ENCODE peak calls at places on chromosome 6, in four cellular contexts. One of them, this sample, is unnamed.

GRCh38 chr6:19866900-19867627 is 29.9 kb downstream of the ID4 start:
- DNase-seq in cardiac fibroblast: peak
- DNase-seq in EL: peak
- DNase-seq in astrocyte of the spinal cord: peak
- DNase-seq in this sample: no peak

GRCh38 chr6:149246691-149247384 is 70.7 kb upstream of the TAB2 start:
- DNase-seq in cardiac fibroblast: no peak
- DNase-seq in EL: no peak
- DNase-seq in astrocyte of the spinal cord: no peak
- DNase-seq in this sample: no peak

GRCh38 chr6:108546079-108547049 is 14.4 kb upstream of the FOXO3 start:
- DNase-seq in cardiac fibroblast: no peak
- DNase-seq in EL: no peak
- DNase-seq in astrocyte of the spinal cord: no peak
- DNase-seq in this sample: no peak

GRCh38 chr6:53986165-53986720 is 125.0 kb upstream of the MLIP start:
- DNase-seq in cardiac fibroblast: peak
- DNase-seq in EL: peak
- DNase-seq in astrocyte of the spinal cord: peak
- DNase-seq in this sample: no peak

GRCh38 chr6:14635195-14635594 is 517.6 kb downstream of the CD83 start:
- DNase-seq in cardiac fibroblast: no peak
- DNase-seq in EL: no peak
- DNase-seq in astrocyte of the spinal cord: no peak
- DNase-seq in this sample: no peak

GRCh38 chr6:11120273-11121005 is 8.9 kb upstream of the ERVFRD-1 start:
- DNase-seq in cardiac fibroblast: peak
- DNase-seq in EL: peak
- DNase-seq in astrocyte of the spinal cord: peak
- DNase-seq in this sample: no peak

GRCh38 chr6:2354138-2354491 is 108.7 kb upstream of the GMDS start:
- DNase-seq in cardiac fibroblast: no peak
- DNase-seq in EL: no peak
- DNase-seq in astrocyte of the spinal cord: no peak
- DNase-seq in this sample: no peak

GRCh38 chr6:33914519-33915120 is 110.8 kb upstream of the MLN start:
- DNase-seq in cardiac fibroblast: no peak
- DNase-seq in EL: no peak
- DNase-seq in astrocyte of the spinal cord: no peak
- DNase-seq in this sample: no peak

This sample was measured in activated gamma-delta T cell.